ENCODE peak calls at places on chromosomes 7 and 10, in five cellular contexts. R, T, D, B and X are unnamed samples.

GRCh38 chr7:22980422-22980821 is 33.5 kb downstream of the HYCC1 start:
- DNase-seq in R (no peak), T (peak), D (no peak), B (no peak), X (no peak)

GRCh38 chr10:69639291-69640195 is 9.5 kb downstream of the FAM241B start:
- DNase-seq in R (peak), T (peak), D (peak), B (peak), X (peak)

GRCh38 chr10:69801434-69802315 is at the start of gene COL13A1:
- DNase-seq in R (no peak), T (peak), D (no peak), B (no peak), X (peak)

GRCh38 chr7:96669812-96670211 is 39.8 kb downstream of the SEM1 start:
- DNase-seq in R (no peak), T (peak), D (no peak), B (no peak), X (no peak)

GRCh38 chr10:61752111-61753011 is 89.6 kb downstream of the CABCOCO1 start:
- DNase-seq in R (no peak), T (peak), D (no peak), B (no peak), X (no peak)

GRCh38 chr10:58951087-58951486 is 225.4 kb upstream of the PHYHIPL start:
- DNase-seq in R (no peak), T (no peak), D (no peak), B (no peak), X (no peak)

GRCh38 chr10:33665512-33665911 is 331.0 kb upstream of the NRP1 start:
- DNase-seq in R (no peak), T (no peak), D (no peak), B (no peak), X (no peak)

GRCh38 chr7:66474441-66474840 is 154.2 kb upstream of the KCTD7 start:
- DNase-seq in R (no peak), T (no peak), D (no peak), B (no peak), X (no peak)

GRCh38 chr10:6780008-6780677 is 200.1 kb upstream of the PRKCQ start:
- DNase-seq in R (no peak), T (no peak), D (no peak), B (no peak), X (no peak)

GRCh38 chr7:26182706-26183105 is 17.8 kb downstream of the HNRNPA2B1 start:
- DNase-seq in R (no peak), T (no peak), D (no peak), B (no peak), X (peak)

GRCh38 chr10:58967551-58968418 is 208.7 kb upstream of the PHYHIPL start:
- DNase-seq in R (no peak), T (no peak), D (no peak), B (peak), X (peak)

GRCh38 chr10:24318517-24318916 is 109.6 kb downstream of the KIAA1217 start:
- DNase-seq in R (no peak), T (no peak), D (no peak), B (no peak), X (no peak)

GRCh38 chr7:2228921-2229320 is 3.8 kb downstream of the MAD1L1 start:
- DNase-seq in R (no peak), T (no peak), D (no peak), B (no peak), X (no peak)

GRCh38 chr7:30114536-30115258 is 20.1 kb upstream of the MTURN start:
- DNase-seq in R (no peak), T (no peak), D (no peak), B (no peak), X (no peak)

GRCh38 chr7:29160080-29160479 is 13.7 kb upstream of the CPVL start:
- DNase-seq in R (no peak), T (no peak), D (no peak), B (no peak), X (no peak)

GRCh38 chr7:24442170-24442777 is 131.0 kb upstream of the PALS2 start:
- DNase-seq in R (no peak), T (no peak), D (no peak), B (no peak), X (no peak)